ENCODE peak calls at places on chromosomes 4 and X, in five cellular contexts. N is NAMALWA, L is kidney epithelial cell, G is iris pigment epithelial cell, A is naive B cell. R is an unnamed sample.

GRCh38 chrX:140723251-140723650 is 13.7 kb downstream of the LINC00632 start:
- DNase-seq in A (no peak), G (peak; percentile 13), L (no peak), N (peak; percentile 3), R (no peak)

GRCh38 chr4:173524218-173525117 is 5.6 kb downstream of the HAND2 start:
- DNase-seq in G (no peak), L (no peak), A (no peak), N (no peak), R (no peak)

GRCh38 chr4:129232627-129233337 is 136.8 kb downstream of the C4orf33 start:
- DNase-seq in A (no peak), N (no peak), G (no peak), L (peak; percentile 5), R (no peak)

GRCh38 chr4:109465065-109465464 is 31.4 kb downstream of the SEC24B start:
- DNase-seq in A (no peak), L (no peak), G (no peak), N (no peak), R (no peak)

GRCh38 chr4:10584042-10584441 is 100.5 kb downstream of the CLNK start:
- DNase-seq in A (no peak), L (peak; percentile 77), G (peak; percentile 93), N (no peak), R (no peak)

GRCh38 chrX:139932077-139932900 is 564 bp downstream of the ATP11C start:
- DNase-seq in N (peak; percentile 36), A (peak; percentile 44), G (peak; percentile 42), L (no peak), R (peak; percentile 45)

GRCh38 chr4:8044244-8044643 is 104.6 kb upstream of the AFAP1 start:
- DNase-seq in G (no peak), L (no peak), A (no peak), N (no peak), R (no peak)

GRCh38 chr4:1080961-1081688 is 32.2 kb downstream of the RNF212 start:
- DNase-seq in N (peak; percentile 11), G (peak; percentile 25), A (no peak), L (no peak), R (no peak)

GRCh38 chr4:68748181-68748981 is 67.4 kb upstream of the UGT2B10 start:
- DNase-seq in G (peak; percentile 0), L (peak; percentile 38), A (no peak), N (no peak), R (no peak)

GRCh38 chr4:20337261-20337664 is 85.6 kb downstream of the SLIT2 start:
- DNase-seq in N (no peak), L (no peak), A (no peak), G (peak; percentile 49), R (no peak)

GRCh38 chr4:2364654-2365053 is 53.8 kb downstream of the ZFYVE28 start:
- DNase-seq in A (peak; percentile 64), N (no peak), G (peak; percentile 52), L (no peak), R (no peak)

GRCh38 chr4:6951880-6952381 is 42.3 kb downstream of the TBC1D14 start:
- DNase-seq in A (no peak), L (no peak), G (no peak), N (no peak), R (no peak)

GRCh38 chr4:30917946-30918345 is 197.8 kb downstream of the PCDH7 start:
- DNase-seq in L (no peak), A (no peak), G (no peak), N (no peak), R (no peak)

R was measured in OCI-LY7.